ENCODE peak calls at places on chromosomes 13 and 19, in ten cellular contexts. O is H1, X is spleen, A is GM23338, S is stomach, J is transverse colon, T is suprapubic skin, K is prostate gland, Z is K562, F is breast epithelium. L is an unnamed sample.
A peak's percentile ranks its signal among the peaks of the same experiment; 100 is the strongest.

GRCh38 chr19:44808463-44809371 is at the start of gene BCAM:
- DNase-seq in O (no peak), X (peak; percentile 85), A (peak; percentile 83), S (peak; percentile 82), J (peak; percentile 70), T (peak; percentile 75), K (peak; percentile 71), Z (peak; percentile 58), F (peak; percentile 64), L (peak; percentile 87)

GRCh38 chr13:75547917-75548316 is 1.7 kb upstream of the UCHL3 start:
- DNase-seq in O (no peak), X (no peak), A (no peak), S (no peak), J (no peak), T (no peak), K (no peak), Z (no peak), F (no peak), L (no peak)

GRCh38 chr19:11338569-11339253 is 746 bp downstream of the RAB3D start:
- DNase-seq in O (no peak), X (no peak), A (no peak), S (no peak), J (no peak), T (no peak), K (peak; percentile 48), Z (no peak), F (no peak), L (peak; percentile 63)

GRCh38 chr13:49533586-49534269 is 38.0 kb downstream of the PHF11 start:
- DNase-seq in O (no peak), X (no peak), A (no peak), S (no peak), J (no peak), T (no peak), K (no peak), Z (no peak), F (no peak), L (no peak)

GRCh38 chr13:97021241-97021640 is 27.0 kb upstream of the OXGR1 start:
- DNase-seq in O (no peak), X (no peak), A (no peak), S (no peak), J (no peak), T (no peak), K (no peak), Z (no peak), F (no peak), L (no peak)

GRCh38 chr19:15251749-15252397 is 19.6 kb upstream of the EPHX3 start:
- DNase-seq in O (peak; percentile 46), X (no peak), A (peak; percentile 93), S (peak; percentile 33), J (peak; percentile 67), T (no peak), K (peak; percentile 78), Z (peak; percentile 33), F (peak; percentile 58), L (no peak)

GRCh38 chr13:71017607-71018006 is 849.4 kb downstream of the DACH1 start:
- DNase-seq in O (no peak), X (no peak), A (peak; percentile 41), S (no peak), J (no peak), T (no peak), K (no peak), Z (no peak), F (no peak), L (no peak)

GRCh38 chr19:41373993-41374392 is 2.3 kb upstream of the TMEM91 start:
- DNase-seq in O (no peak), X (no peak), A (no peak), S (peak; percentile 88), J (peak; percentile 79), T (peak; percentile 82), K (peak; percentile 47), Z (no peak), F (no peak), L (peak; percentile 95)

GRCh38 chr13:84137292-84137691 is 255.0 kb upstream of the SLITRK1 start:
- DNase-seq in O (no peak), X (peak; percentile 56), A (no peak), S (no peak), J (peak; percentile 25), T (no peak), K (no peak), Z (no peak), F (no peak), L (no peak)

GRCh38 chr13:80265348-80265747 is 75.6 kb downstream of the SPRY2 start:
- DNase-seq in O (no peak), X (no peak), A (no peak), S (no peak), J (no peak), T (no peak), K (no peak), Z (no peak), F (no peak), L (no peak)

GRCh38 chr13:41533266-41533665 is 75.9 kb downstream of the RGCC start:
- DNase-seq in O (no peak), X (no peak), A (no peak), S (no peak), J (no peak), T (no peak), K (no peak), Z (no peak), F (no peak), L (no peak)

GRCh38 chr19:54041969-54042606 is 21.6 kb downstream of the VSTM1 start:
- DNase-seq in O (no peak), X (no peak), A (peak; percentile 51), S (no peak), J (no peak), T (no peak), K (no peak), Z (no peak), F (no peak), L (no peak)

GRCh38 chr13:37681295-37682032 is 82.9 kb upstream of the POSTN start:
- DNase-seq in O (no peak), X (no peak), A (no peak), S (no peak), J (no peak), T (no peak), K (no peak), Z (no peak), F (no peak), L (no peak)

GRCh38 chr19:9956956-9957355 is 20.6 kb upstream of the OLFM2 start:
- DNase-seq in O (no peak), X (no peak), A (no peak), S (no peak), J (no peak), T (no peak), K (no peak), Z (no peak), F (no peak), L (no peak)

DNA sequence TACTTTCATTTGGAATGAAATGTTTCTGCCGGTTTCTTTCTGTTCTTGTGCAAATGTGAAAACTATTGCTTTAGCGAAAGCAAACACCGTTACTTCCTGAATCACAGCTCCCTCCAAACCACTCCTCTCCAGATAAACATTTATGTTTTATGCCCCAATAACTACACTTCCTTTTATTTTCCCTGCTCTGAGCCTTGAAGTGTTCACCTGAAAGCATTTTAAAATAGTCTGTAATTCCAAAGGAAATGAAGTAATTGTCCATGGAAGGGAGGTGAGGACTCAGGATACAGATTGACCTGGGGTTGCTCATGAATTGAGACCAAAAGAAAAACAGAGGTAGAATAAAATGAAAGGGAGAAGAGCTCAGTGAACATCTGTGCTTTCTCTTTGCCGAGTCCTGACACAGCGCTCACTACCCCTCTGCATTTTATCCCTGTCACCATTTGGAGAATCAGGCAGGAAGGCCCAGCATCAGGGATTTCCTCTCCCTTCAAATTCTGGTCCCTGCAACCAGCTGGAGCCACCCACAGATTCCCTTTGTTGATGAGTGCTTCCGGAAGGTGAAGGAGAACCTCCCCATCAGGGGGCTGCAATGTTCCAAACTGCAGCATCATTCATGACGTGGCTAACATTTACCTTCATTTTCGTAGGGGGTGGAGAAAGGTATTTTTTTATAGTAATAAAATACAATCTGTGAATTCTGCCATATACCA is 171.9 kb downstream of the ITGBL1 start:
- DNase-seq in O (no peak), X (no peak), A (peak; percentile 33), S (no peak), J (no peak), T (no peak), K (no peak), Z (no peak), F (no peak), L (no peak)
- H3K27ac ChIP-seq in O (no peak overlapping the region), X (peak overlapping the region; percentile 82), A (no peak overlapping the region), S (peak overlapping the region; percentile 59), J (peak overlapping the region; percentile 50), T (no peak overlapping the region), K (peak overlapping the region; percentile 13), Z (no peak overlapping the region), F (no peak overlapping the region), L (peak overlapping the region; percentile 36)

DNA sequence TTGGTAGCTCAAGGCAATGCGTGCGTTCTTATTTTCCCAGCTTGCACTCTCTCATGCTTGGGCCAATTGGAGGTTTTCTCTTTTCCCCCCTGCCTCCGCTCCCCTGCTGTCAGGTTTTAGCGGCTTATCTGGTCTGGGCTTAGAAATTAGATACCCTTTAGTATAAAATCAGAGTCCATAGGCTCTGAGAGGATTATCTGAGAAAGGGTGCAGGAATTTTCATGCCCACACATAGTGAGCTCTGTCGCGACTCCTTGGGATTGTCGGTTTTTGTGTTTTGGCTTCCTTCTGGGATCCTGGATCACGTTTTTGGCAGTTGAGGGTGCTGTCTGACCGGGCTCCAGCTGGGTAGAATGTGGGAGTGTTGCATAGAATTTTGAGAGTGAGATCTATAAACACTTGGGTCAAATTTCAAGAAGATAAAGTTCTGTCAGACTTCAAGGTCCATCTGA is 12.4 kb downstream of the CHAF1A start:
- DNase-seq in O (no peak), X (no peak), A (no peak), S (no peak), J (no peak), T (no peak), K (no peak), Z (no peak), F (no peak), L (no peak)
- TF ChIP-seq CTCF in O (no peak), X (no peak), A (no peak), S (no peak), J (no peak), T (no peak), K (no peak), Z (no peak), F (no peak), L (no peak)

DNA sequence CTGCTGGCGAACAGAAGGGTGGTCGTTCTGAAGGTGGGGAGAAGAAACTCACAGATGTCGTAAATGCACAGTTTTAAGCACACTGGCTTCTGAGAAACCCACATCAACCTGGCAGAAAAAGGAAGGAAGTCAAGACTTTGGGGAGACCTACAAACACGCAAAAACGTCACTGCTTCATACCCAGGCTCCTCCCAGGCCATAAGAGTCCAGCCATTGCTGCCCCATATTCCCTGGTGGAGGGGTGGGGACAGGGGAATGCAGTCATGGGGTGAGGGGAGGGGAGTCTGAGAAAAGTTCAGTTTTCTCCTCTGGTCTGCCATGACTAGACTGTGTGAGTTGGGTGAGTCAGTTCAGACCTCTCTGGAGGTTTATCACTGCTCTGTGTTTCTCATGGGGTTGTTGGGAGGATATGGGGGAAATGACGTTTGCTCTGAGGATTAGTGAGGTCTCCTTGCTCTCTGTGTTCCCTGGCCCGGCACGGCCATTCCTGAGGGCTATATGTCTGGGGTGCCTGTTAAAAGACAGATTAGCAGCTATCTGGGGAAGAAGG is 139.0 kb downstream of the FLT1 start:
- DNase-seq in O (no peak), X (no peak), A (no peak), S (no peak), J (no peak), T (no peak), K (no peak), Z (peak; percentile 54), F (no peak), L (no peak)
- TF ChIP-seq POLR2AphosphoS5 in O (no peak), X (no peak), A (no peak), S (no peak), J (no peak), T (no peak), K (no peak), Z (no peak), F (no peak), L (no peak)

GRCh38 chr19:5192568-5192967 is 148.0 kb downstream of the PTPRS start:
- DNase-seq in O (no peak), X (no peak), A (peak; percentile 52), S (no peak), J (no peak), T (no peak), K (no peak), Z (no peak), F (no peak), L (no peak)
- H3K27ac ChIP-seq in O (peak overlapping the region; percentile 11), X (no peak overlapping the region), A (peak overlapping the region; percentile 92), S (no peak overlapping the region), J (no peak overlapping the region), T (no peak overlapping the region), K (no peak overlapping the region), Z (no peak overlapping the region), F (no peak overlapping the region), L (no peak overlapping the region)

L was measured in upper lobe of left lung.